ENCODE peak calls at places on chromosome 11, in nine cellular contexts. One of them, this sample, is unnamed.

GRCh38 chr11:75492181-75492820 is 33.4 kb downstream of the GDPD5 start:
- DNase-seq in substantia nigra: no peak
- DNase-seq in activated T-helper 1 cell treated with anti-CD3 and anti-CD28 coated beads, Interleukin-12 subunit alpha, Interleukin-12 subunit beta, Interleukin-2, Interleukin-4 antibody, amounts not matched to agents 30 ng/mL and 10 ng/mL and 1 ng/mL, durations not matched to agents 14 hours and 24 hours and 36 hours: peak; percentile 49
- DNase-seq in stimulated activated CD8-positive, alpha-beta memory T cell treated with anti-CD3 and anti-CD28 coated beads, Interleukin-4, amount 100 ng/mL, for 24 hours: peak; percentile 31
- DNase-seq in activated T-cell treated with anti-CD3 and anti-CD28 coated beads for 24 hours: peak; percentile 40
- DNase-seq in activated CD4-positive, CD25-positive, alpha-beta regulatory T cell: peak; percentile 11
- DNase-seq in CD4-positive, alpha-beta memory T cell: peak; percentile 85
- DNase-seq in chondrocyte: no peak
- DNase-seq in stimulated activated CD4-positive, alpha-beta T cell treated with anti-CD3 and anti-CD28 coated beads, TNF-alpha, amount 100 ng/mL, for 4 hours: peak; percentile 34
- DNase-seq in this sample: peak; percentile 50

GRCh38 chr11:69316941-69317340 is 23.0 kb downstream of the MYEOV start:
- DNase-seq in chondrocyte: peak; percentile 28
- DNase-seq in activated T-cell treated with anti-CD3 and anti-CD28 coated beads for 24 hours: no peak
- DNase-seq in activated T-helper 1 cell treated with anti-CD3 and anti-CD28 coated beads, Interleukin-12 subunit alpha, Interleukin-12 subunit beta, Interleukin-2, Interleukin-4 antibody, amounts not matched to agents 30 ng/mL and 10 ng/mL and 1 ng/mL, durations not matched to agents 14 hours and 24 hours and 36 hours: no peak
- DNase-seq in stimulated activated CD4-positive, alpha-beta T cell treated with anti-CD3 and anti-CD28 coated beads, TNF-alpha, amount 100 ng/mL, for 4 hours: no peak
- DNase-seq in activated CD4-positive, CD25-positive, alpha-beta regulatory T cell: no peak
- DNase-seq in substantia nigra: no peak
- DNase-seq in CD4-positive, alpha-beta memory T cell: no peak
- DNase-seq in stimulated activated CD8-positive, alpha-beta memory T cell treated with anti-CD3 and anti-CD28 coated beads, Interleukin-4, amount 100 ng/mL, for 24 hours: no peak
- DNase-seq in this sample: no peak

GRCh38 chr11:14267861-14268635 is 90.9 kb downstream of the RRAS2 start:
- DNase-seq in CD4-positive, alpha-beta memory T cell: no peak
- DNase-seq in activated T-helper 1 cell treated with anti-CD3 and anti-CD28 coated beads, Interleukin-12 subunit alpha, Interleukin-12 subunit beta, Interleukin-2, Interleukin-4 antibody, amounts not matched to agents 30 ng/mL and 10 ng/mL and 1 ng/mL, durations not matched to agents 14 hours and 24 hours and 36 hours: no peak
- DNase-seq in activated CD4-positive, CD25-positive, alpha-beta regulatory T cell: no peak
- DNase-seq in stimulated activated CD4-positive, alpha-beta T cell treated with anti-CD3 and anti-CD28 coated beads, TNF-alpha, amount 100 ng/mL, for 4 hours: no peak
- DNase-seq in stimulated activated CD8-positive, alpha-beta memory T cell treated with anti-CD3 and anti-CD28 coated beads, Interleukin-4, amount 100 ng/mL, for 24 hours: no peak
- DNase-seq in activated T-cell treated with anti-CD3 and anti-CD28 coated beads for 24 hours: no peak
- DNase-seq in chondrocyte: no peak
- DNase-seq in substantia nigra: no peak
- DNase-seq in this sample: no peak

GRCh38 chr11:77423624-77424023 is 50.3 kb downstream of the PAK1 start:
- DNase-seq in stimulated activated CD8-positive, alpha-beta memory T cell treated with anti-CD3 and anti-CD28 coated beads, Interleukin-4, amount 100 ng/mL, for 24 hours: no peak
- DNase-seq in activated CD4-positive, CD25-positive, alpha-beta regulatory T cell: no peak
- DNase-seq in CD4-positive, alpha-beta memory T cell: no peak
- DNase-seq in stimulated activated CD4-positive, alpha-beta T cell treated with anti-CD3 and anti-CD28 coated beads, TNF-alpha, amount 100 ng/mL, for 4 hours: no peak
- DNase-seq in substantia nigra: no peak
- DNase-seq in chondrocyte: no peak
- DNase-seq in activated T-cell treated with anti-CD3 and anti-CD28 coated beads for 24 hours: no peak
- DNase-seq in activated T-helper 1 cell treated with anti-CD3 and anti-CD28 coated beads, Interleukin-12 subunit alpha, Interleukin-12 subunit beta, Interleukin-2, Interleukin-4 antibody, amounts not matched to agents 30 ng/mL and 10 ng/mL and 1 ng/mL, durations not matched to agents 14 hours and 24 hours and 36 hours: no peak
- DNase-seq in this sample: no peak

GRCh38 chr11:48058777-48059176 is 78.4 kb downstream of the PTPRJ start:
- DNase-seq in stimulated activated CD8-positive, alpha-beta memory T cell treated with anti-CD3 and anti-CD28 coated beads, Interleukin-4, amount 100 ng/mL, for 24 hours: no peak
- DNase-seq in activated T-helper 1 cell treated with anti-CD3 and anti-CD28 coated beads, Interleukin-12 subunit alpha, Interleukin-12 subunit beta, Interleukin-2, Interleukin-4 antibody, amounts not matched to agents 30 ng/mL and 10 ng/mL and 1 ng/mL, durations not matched to agents 14 hours and 24 hours and 36 hours: no peak
- DNase-seq in substantia nigra: no peak
- DNase-seq in activated T-cell treated with anti-CD3 and anti-CD28 coated beads for 24 hours: no peak
- DNase-seq in CD4-positive, alpha-beta memory T cell: no peak
- DNase-seq in activated CD4-positive, CD25-positive, alpha-beta regulatory T cell: no peak
- DNase-seq in stimulated activated CD4-positive, alpha-beta T cell treated with anti-CD3 and anti-CD28 coated beads, TNF-alpha, amount 100 ng/mL, for 4 hours: no peak
- DNase-seq in chondrocyte: no peak
- DNase-seq in this sample: no peak

GRCh38 chr11:61168858-61169257 is 7.6 kb upstream of the VPS37C start:
- DNase-seq in stimulated activated CD4-positive, alpha-beta T cell treated with anti-CD3 and anti-CD28 coated beads, TNF-alpha, amount 100 ng/mL, for 4 hours: no peak
- DNase-seq in chondrocyte: no peak
- DNase-seq in CD4-positive, alpha-beta memory T cell: no peak
- DNase-seq in activated T-helper 1 cell treated with anti-CD3 and anti-CD28 coated beads, Interleukin-12 subunit alpha, Interleukin-12 subunit beta, Interleukin-2, Interleukin-4 antibody, amounts not matched to agents 30 ng/mL and 10 ng/mL and 1 ng/mL, durations not matched to agents 14 hours and 24 hours and 36 hours: no peak
- DNase-seq in stimulated activated CD8-positive, alpha-beta memory T cell treated with anti-CD3 and anti-CD28 coated beads, Interleukin-4, amount 100 ng/mL, for 24 hours: no peak
- DNase-seq in substantia nigra: no peak
- DNase-seq in activated CD4-positive, CD25-positive, alpha-beta regulatory T cell: no peak
- DNase-seq in activated T-cell treated with anti-CD3 and anti-CD28 coated beads for 24 hours: no peak
- DNase-seq in this sample: no peak

GRCh38 chr11:9858822-9859221 is 194.9 kb downstream of the SWAP70 start:
- DNase-seq in stimulated activated CD4-positive, alpha-beta T cell treated with anti-CD3 and anti-CD28 coated beads, TNF-alpha, amount 100 ng/mL, for 4 hours: no peak
- DNase-seq in activated T-cell treated with anti-CD3 and anti-CD28 coated beads for 24 hours: no peak
- DNase-seq in substantia nigra: no peak
- DNase-seq in stimulated activated CD8-positive, alpha-beta memory T cell treated with anti-CD3 and anti-CD28 coated beads, Interleukin-4, amount 100 ng/mL, for 24 hours: no peak
- DNase-seq in CD4-positive, alpha-beta memory T cell: no peak
- DNase-seq in activated CD4-positive, CD25-positive, alpha-beta regulatory T cell: no peak
- DNase-seq in activated T-helper 1 cell treated with anti-CD3 and anti-CD28 coated beads, Interleukin-12 subunit alpha, Interleukin-12 subunit beta, Interleukin-2, Interleukin-4 antibody, amounts not matched to agents 30 ng/mL and 10 ng/mL and 1 ng/mL, durations not matched to agents 14 hours and 24 hours and 36 hours: peak; percentile 7
- DNase-seq in chondrocyte: no peak
- DNase-seq in this sample: peak; percentile 53

GRCh38 chr11:132962026-132962425 is 570.3 kb downstream of the OPCML start:
- DNase-seq in activated T-helper 1 cell treated with anti-CD3 and anti-CD28 coated beads, Interleukin-12 subunit alpha, Interleukin-12 subunit beta, Interleukin-2, Interleukin-4 antibody, amounts not matched to agents 30 ng/mL and 10 ng/mL and 1 ng/mL, durations not matched to agents 14 hours and 24 hours and 36 hours: no peak
- DNase-seq in chondrocyte: no peak
- DNase-seq in activated T-cell treated with anti-CD3 and anti-CD28 coated beads for 24 hours: no peak
- DNase-seq in activated CD4-positive, CD25-positive, alpha-beta regulatory T cell: no peak
- DNase-seq in CD4-positive, alpha-beta memory T cell: no peak
- DNase-seq in stimulated activated CD8-positive, alpha-beta memory T cell treated with anti-CD3 and anti-CD28 coated beads, Interleukin-4, amount 100 ng/mL, for 24 hours: no peak
- DNase-seq in substantia nigra: peak; percentile 38
- DNase-seq in stimulated activated CD4-positive, alpha-beta T cell treated with anti-CD3 and anti-CD28 coated beads, TNF-alpha, amount 100 ng/mL, for 4 hours: no peak
- DNase-seq in this sample: no peak

GRCh38 chr11:57885298-57886035 is 123.9 kb downstream of the CTNND1 start:
- DNase-seq in chondrocyte: no peak
- DNase-seq in substantia nigra: no peak
- DNase-seq in stimulated activated CD8-positive, alpha-beta memory T cell treated with anti-CD3 and anti-CD28 coated beads, Interleukin-4, amount 100 ng/mL, for 24 hours: no peak
- DNase-seq in stimulated activated CD4-positive, alpha-beta T cell treated with anti-CD3 and anti-CD28 coated beads, TNF-alpha, amount 100 ng/mL, for 4 hours: no peak
- DNase-seq in activated CD4-positive, CD25-positive, alpha-beta regulatory T cell: no peak
- DNase-seq in activated T-cell treated with anti-CD3 and anti-CD28 coated beads for 24 hours: no peak
- DNase-seq in CD4-positive, alpha-beta memory T cell: no peak
- DNase-seq in activated T-helper 1 cell treated with anti-CD3 and anti-CD28 coated beads, Interleukin-12 subunit alpha, Interleukin-12 subunit beta, Interleukin-2, Interleukin-4 antibody, amounts not matched to agents 30 ng/mL and 10 ng/mL and 1 ng/mL, durations not matched to agents 14 hours and 24 hours and 36 hours: no peak
- DNase-seq in this sample: peak; percentile 21

GRCh38 chr11:78030429-78031325 is 7.6 kb upstream of the KCTD14 start:
- DNase-seq in stimulated activated CD4-positive, alpha-beta T cell treated with anti-CD3 and anti-CD28 coated beads, TNF-alpha, amount 100 ng/mL, for 4 hours: no peak
- DNase-seq in activated T-cell treated with anti-CD3 and anti-CD28 coated beads for 24 hours: no peak
- DNase-seq in stimulated activated CD8-positive, alpha-beta memory T cell treated with anti-CD3 and anti-CD28 coated beads, Interleukin-4, amount 100 ng/mL, for 24 hours: no peak
- DNase-seq in activated T-helper 1 cell treated with anti-CD3 and anti-CD28 coated beads, Interleukin-12 subunit alpha, Interleukin-12 subunit beta, Interleukin-2, Interleukin-4 antibody, amounts not matched to agents 30 ng/mL and 10 ng/mL and 1 ng/mL, durations not matched to agents 14 hours and 24 hours and 36 hours: no peak
- DNase-seq in substantia nigra: peak; percentile 91
- DNase-seq in CD4-positive, alpha-beta memory T cell: no peak
- DNase-seq in chondrocyte: no peak
- DNase-seq in activated CD4-positive, CD25-positive, alpha-beta regulatory T cell: no peak
- DNase-seq in this sample: peak; percentile 14